ENCODE peak calls at places on chromosomes 6 and 20, in nine cellular contexts. I, H, V, W, M, F, C, K and N are unnamed samples.

GRCh38 chr6:170553686-170554085 is 483 bp upstream of the TBP start:
- DNase-seq in I (no peak), H (peak), V (peak), W (no peak), M (no peak), F (no peak), C (peak), K (no peak), N (peak)

GRCh38 chr20:63268256-63268655 is 4.4 kb upstream of the ARFGAP1 start:
- DNase-seq in I (no peak), H (no peak), V (no peak), W (no peak), M (no peak), F (no peak), C (no peak), K (no peak), N (no peak)

GRCh38 chr6:6803180-6803978 is 214.9 kb downstream of the LY86 start:
- DNase-seq in I (no peak), H (no peak), V (no peak), W (peak), M (no peak), F (no peak), C (no peak), K (no peak), N (no peak)

GRCh38 chr6:107692351-107692750 is 131.8 kb downstream of the SCML4 start:
- DNase-seq in I (no peak), H (peak), V (peak), W (no peak), M (no peak), F (no peak), C (no peak), K (no peak), N (peak)

GRCh38 chr6:53302678-53303360 is 45.9 kb downstream of the ELOVL5 start:
- DNase-seq in I (no peak), H (peak), V (peak), W (no peak), M (no peak), F (no peak), C (no peak), K (peak), N (peak)

GRCh38 chr6:134551245-134551960 is 233.5 kb upstream of the SGK1 start:
- DNase-seq in I (no peak), H (peak), V (peak), W (no peak), M (no peak), F (no peak), C (no peak), K (peak), N (peak)

GRCh38 chr6:129546702-129547101 is 163.3 kb downstream of the ARHGAP18 start:
- DNase-seq in I (no peak), H (no peak), V (peak), W (no peak), M (no peak), F (no peak), C (no peak), K (no peak), N (no peak)

GRCh38 chr20:45053441-45054351 is 47.2 kb downstream of the KCNS1 start:
- DNase-seq in I (no peak), H (peak), V (no peak), W (no peak), M (no peak), F (no peak), C (no peak), K (no peak), N (no peak)

GRCh38 chr6:84220809-84221409 is 6.5 kb downstream of the CEP162 start:
- DNase-seq in I (no peak), H (peak), V (peak), W (no peak), M (no peak), F (no peak), C (no peak), K (peak), N (no peak)

GRCh38 chr6:151681426-151682059 is 125.9 kb upstream of the ESR1 start:
- DNase-seq in I (no peak), H (peak), V (peak), W (peak), M (no peak), F (peak), C (no peak), K (no peak), N (peak)

GRCh38 chr6:27553123-27553904 is 80.4 kb upstream of the ZNF184 start:
- DNase-seq in I (no peak), H (peak), V (peak), W (no peak), M (no peak), F (no peak), C (no peak), K (peak), N (peak)

GRCh38 chr20:31841928-31842327 is 3.5 kb downstream of the FOXS1 start:
- DNase-seq in I (no peak), H (peak), V (peak), W (no peak), M (no peak), F (no peak), C (peak), K (peak), N (peak)

GRCh38 chr20:49690899-49691620 is 22.6 kb downstream of the B4GALT5 start:
- DNase-seq in I (no peak), H (peak), V (peak), W (peak), M (no peak), F (no peak), C (peak), K (peak), N (no peak)

GRCh38 chr20:3407426-3408250 is at the start of gene DNAAF9:
- DNase-seq in I (peak), H (peak), V (peak), W (peak), M (peak), F (peak), C (peak), K (peak), N (peak)

GRCh38 chr6:136764522-136764993 is 27.7 kb downstream of the MAP3K5 start:
- DNase-seq in I (no peak), H (no peak), V (no peak), W (no peak), M (no peak), F (no peak), C (no peak), K (no peak), N (no peak)

GRCh38 chr20:50716518-50716917 is 14.9 kb upstream of the PARD6B start:
- DNase-seq in I (no peak), H (no peak), V (no peak), W (no peak), M (no peak), F (no peak), C (no peak), K (no peak), N (no peak)

GRCh38 chr20:50712771-50713676 is 18.4 kb upstream of the PARD6B start:
- DNase-seq in I (no peak), H (no peak), V (no peak), W (no peak), M (peak), F (no peak), C (no peak), K (no peak), N (no peak)

GRCh38 chr20:50715694-50716093 is 15.7 kb upstream of the PARD6B start:
- DNase-seq in I (no peak), H (no peak), V (no peak), W (no peak), M (no peak), F (no peak), C (no peak), K (no peak), N (no peak)

GRCh38 chr20:50711113-50711825 is 19.9 kb upstream of the RIPOR3 start:
- DNase-seq in I (no peak), H (no peak), V (no peak), W (no peak), M (no peak), F (no peak), C (no peak), K (no peak), N (no peak)

DNA sequence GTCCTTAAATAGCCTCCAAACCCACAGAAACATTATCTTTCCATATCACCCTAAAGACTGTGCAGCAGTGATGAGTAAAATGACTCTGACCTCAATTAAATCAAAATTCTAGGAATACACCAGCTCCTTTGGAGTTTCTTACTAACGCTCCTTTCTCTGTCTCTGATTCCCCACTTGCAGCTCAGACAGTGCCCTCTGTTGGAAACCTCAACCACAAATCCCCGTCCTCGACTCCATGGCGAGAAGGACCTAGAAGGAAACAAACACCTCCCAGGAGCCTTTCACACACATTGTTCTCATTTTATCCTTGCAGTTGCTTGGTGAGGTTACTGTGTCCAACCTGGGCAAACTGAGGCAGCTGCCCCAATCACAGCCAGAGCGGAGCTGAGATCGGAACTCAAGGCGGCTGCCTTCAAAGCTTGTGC is 17.7 kb upstream of the PARD6B start:
- DNase-seq in I (no peak), H (peak), V (peak), W (no peak), M (no peak), F (no peak), C (peak), K (no peak), N (peak)
- TF ChIP-seq CTCF in I (peak), H (peak), V (peak), W (no peak), M (peak), F (peak), C (peak), K (peak), N (peak)

GRCh38 chr6:143877584-143878271 is 13.5 kb downstream of the ZC2HC1B start:
- DNase-seq in I (no peak), H (no peak), V (no peak), W (no peak), M (no peak), F (no peak), C (no peak), K (no peak), N (no peak)

GRCh38 chr6:143867236-143867635 is 3.0 kb downstream of the ZC2HC1B start:
- DNase-seq in I (no peak), H (no peak), V (no peak), W (no peak), M (no peak), F (no peak), C (no peak), K (no peak), N (peak)

GRCh38 chr6:143872211-143872610 is 7.9 kb downstream of the ZC2HC1B start:
- DNase-seq in I (no peak), H (peak), V (peak), W (no peak), M (no peak), F (no peak), C (no peak), K (no peak), N (peak)
- H3K4me3 ChIP-seq in I (no peak), H (no peak), V (no peak), W (no peak), M (no peak), F (no peak), C (no peak), K (no peak), N (no peak)

DNA sequence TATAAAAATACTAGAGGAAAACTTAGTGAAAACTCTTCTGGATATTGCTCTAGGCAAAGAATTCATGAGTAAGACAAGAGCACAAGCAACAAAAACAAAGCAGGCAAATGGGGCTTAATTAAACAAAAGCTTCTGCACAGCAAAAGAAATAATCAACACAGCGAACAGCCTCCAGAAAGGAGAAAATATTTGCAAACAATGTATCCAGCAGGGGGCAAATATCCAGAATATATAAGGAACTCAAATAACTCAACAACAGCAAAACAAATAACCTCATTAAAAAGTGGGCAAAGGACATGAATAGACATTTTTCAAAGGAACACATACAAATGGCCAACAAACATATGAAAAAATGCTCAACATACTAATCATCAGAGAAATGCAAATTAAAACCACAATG is 17.1 kb upstream of the HECA start:
- DNase-seq in I (no peak), H (no peak), V (peak), W (no peak), M (no peak), F (no peak), C (no peak), K (no peak), N (peak)
- TF ChIP-seq CTCF in I (no peak), H (no peak), V (peak), W (no peak), M (peak), F (no peak), C (peak), K (peak), N (peak)

GRCh38 chr6:32148289-32148688 is 3.5 kb downstream of the PRRT1 start:
- DNase-seq in I (no peak), H (no peak), V (no peak), W (no peak), M (no peak), F (no peak), C (no peak), K (no peak), N (no peak)
- H3K4me3 ChIP-seq in I (no peak), H (no peak), V (no peak), W (no peak), M (no peak), F (peak), C (peak), K (no peak), N (no peak)

DNA sequence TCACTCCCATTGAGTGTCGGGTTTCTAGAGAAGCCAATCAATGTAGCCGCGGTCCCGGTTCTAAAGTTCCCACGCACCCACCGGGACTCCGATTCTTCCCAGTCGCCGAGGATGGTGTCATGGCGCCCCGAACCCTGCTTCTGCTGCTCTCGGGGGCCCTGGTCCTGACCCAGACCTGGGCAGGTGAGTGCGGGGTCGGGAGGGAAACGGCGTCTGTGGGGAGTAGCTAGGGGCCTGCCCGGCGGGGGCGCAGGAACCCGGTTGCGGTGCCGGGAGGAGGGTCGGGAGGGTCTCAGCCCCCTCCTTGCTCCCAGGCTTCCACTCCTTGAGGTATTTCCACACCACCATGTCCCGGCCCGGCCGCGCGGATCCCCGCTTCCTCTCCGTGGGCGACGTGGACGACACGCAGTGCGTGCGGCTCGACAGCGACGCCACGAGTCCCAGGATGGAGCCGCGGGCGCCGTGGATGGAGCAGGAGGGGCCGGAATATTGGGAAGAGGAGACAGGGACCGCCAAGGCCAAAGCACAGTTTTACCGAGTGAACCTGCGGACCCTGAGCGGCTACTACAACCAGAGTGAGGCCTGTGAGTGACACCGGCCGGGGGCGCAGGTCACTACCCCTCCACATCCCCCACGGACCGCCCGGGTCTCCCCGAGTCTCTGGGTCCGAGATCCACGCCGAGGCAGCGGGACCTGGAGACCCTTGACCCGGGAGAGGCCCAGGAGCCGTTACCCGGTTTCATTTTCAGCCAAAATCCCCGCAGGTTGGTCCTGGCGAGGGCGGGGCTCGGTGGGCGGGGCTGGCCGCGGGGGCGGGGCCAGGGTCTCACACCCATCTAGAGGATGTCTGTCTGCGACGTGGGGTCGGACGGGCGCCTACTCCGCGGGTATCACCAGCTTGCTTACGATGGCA is 35.2 kb upstream of the HLA-G start:
- DNase-seq in I (peak), H (peak), V (peak), W (peak), M (peak), F (peak), C (peak), K (peak), N (peak)
- TF ChIP-seq CTCF in I (peak), H (peak), V (peak), W (no peak), M (peak), F (peak), C (peak), K (peak), N (peak)

GRCh38 chr6:139369068-139369467 is 5.4 kb downstream of the CITED2 start:
- DNase-seq in I (no peak), H (no peak), V (no peak), W (no peak), M (no peak), F (no peak), C (no peak), K (peak), N (no peak)

GRCh38 chr6:139369568-139370046 is 4.8 kb downstream of the CITED2 start:
- DNase-seq in I (no peak), H (peak), V (peak), W (no peak), M (no peak), F (no peak), C (peak), K (peak), N (peak)

GRCh38 chr6:139371421-139372253 is 2.8 kb downstream of the CITED2 start:
- DNase-seq in I (no peak), H (peak), V (peak), W (no peak), M (no peak), F (no peak), C (no peak), K (peak), N (no peak)

GRCh38 chr6:139370707-139371345 is 3.6 kb downstream of the CITED2 start:
- DNase-seq in I (no peak), H (no peak), V (no peak), W (no peak), M (no peak), F (no peak), C (no peak), K (no peak), N (peak)

GRCh38 chr6:139370047-139370706 is 4.3 kb downstream of the CITED2 start:
- DNase-seq in I (no peak), H (peak), V (peak), W (peak), M (no peak), F (no peak), C (no peak), K (no peak), N (peak)
- H3K4me3 ChIP-seq in I (peak), H (no peak), V (no peak), W (no peak), M (peak), F (peak), C (no peak), K (no peak), N (peak)

GRCh38 chr20:43102394-43102793 is 87.3 kb downstream of the PTPRT start:
- DNase-seq in I (no peak), H (no peak), V (no peak), W (no peak), M (no peak), F (no peak), C (no peak), K (no peak), N (no peak)
- TF ChIP-seq CTCF in I (no peak), H (no peak), V (no peak), W (no peak), M (no peak), F (no peak), C (no peak), K (no peak), N (no peak)

GRCh38 chr20:24962510-24962909 is 13.4 kb downstream of the CST7 start:
- DNase-seq in I (no peak), H (no peak), V (no peak), W (no peak), M (no peak), F (no peak), C (no peak), K (no peak), N (no peak)
- H3K4me3 ChIP-seq in I (no peak), H (no peak), V (no peak), W (no peak), M (no peak), F (no peak), C (no peak), K (no peak), N (no peak)